ENCODE peak calls at places on chromosomes 16 and 17, in four cellular contexts. R, L, P and T are unnamed samples.

GRCh38 chr17:29567362-29568330 is 809 bp upstream of the ABHD15 start:
- DNase-seq in L (peak; percentile 73), R (peak; percentile 49), P (peak; percentile 25), T (peak; percentile 54)

GRCh38 chr16:75458029-75458428 is 6.5 kb downstream of the TMEM170A start:
- DNase-seq in L (no peak), P (no peak), R (no peak), T (no peak)

GRCh38 chr16:4734730-4735575 is 616 bp downstream of the DNAAF8 start:
- DNase-seq in R (peak; percentile 82), L (peak; percentile 96), P (peak; percentile 70), T (peak; percentile 81)

GRCh38 chr16:85205747-85206471 is 93.6 kb upstream of the CIBAR2 start:
- DNase-seq in R (no peak), L (peak; percentile 74), P (peak; percentile 78), T (peak; percentile 46)

GRCh38 chr17:47649153-47649971 is at the start of gene KPNB1:
- DNase-seq in R (peak; percentile 100), P (peak; percentile 100), L (peak; percentile 100), T (peak; percentile 100)

GRCh38 chr17:4584125-4584834 is at the start of gene SMTNL2:
- DNase-seq in R (no peak), P (no peak), L (peak; percentile 27), T (no peak)

GRCh38 chr17:27239584-27239983 is 54.3 kb upstream of the WSB1 start:
- DNase-seq in R (no peak), P (no peak), L (no peak), T (no peak)

GRCh38 chr16:90022209-90023077 is 3.2 kb upstream of the DBNDD1 start:
- DNase-seq in R (peak; percentile 90), L (peak; percentile 95), P (peak; percentile 82), T (peak; percentile 88)

GRCh38 chr16:84839054-84839453 is 19.3 kb downstream of the CRISPLD2 start:
- DNase-seq in L (peak; percentile 75), P (peak; percentile 80), R (no peak), T (peak; percentile 27)

GRCh38 chr16:49454426-49455180 is 81.0 kb downstream of the C16orf78 start:
- DNase-seq in R (no peak), L (no peak), P (no peak), T (no peak)

GRCh38 chr17:74385201-74385600 is 17.9 kb downstream of the GPR142 start:
- DNase-seq in P (no peak), R (no peak), L (no peak), T (no peak)

GRCh38 chr17:82948081-82948511 is 108.3 kb upstream of the ZNF750 start:
- DNase-seq in P (no peak), L (no peak), R (no peak), T (no peak)

GRCh38 chr16:89099905-89100304 is 6.3 kb downstream of the ACSF3 start:
- DNase-seq in R (no peak), P (no peak), L (peak; percentile 47), T (no peak)

GRCh38 chr16:30357085-30357714 is 2.1 kb upstream of the CD2BP2 start:
- DNase-seq in R (no peak), P (peak; percentile 20), L (no peak), T (no peak)

GRCh38 chr17:36004604-36005003 is 3.3 kb upstream of the CCL15 start:
- DNase-seq in L (no peak), R (no peak), P (no peak), T (no peak)

GRCh38 chr16:68003031-68003430 is 3.7 kb upstream of the DPEP2 start:
- DNase-seq in P (peak; percentile 54), L (peak; percentile 51), R (no peak), T (no peak)

GRCh38 chr16:66581246-66581952 is 2.1 kb downstream of the CMTM2 start:
- DNase-seq in P (peak; percentile 44), R (no peak), L (peak; percentile 48), T (peak; percentile 35)

GRCh38 chr17:14169287-14169686 is 67.4 kb downstream of the CDRT15 start:
- DNase-seq in L (no peak), P (no peak), R (no peak), T (no peak)